ENCODE peak calls at places on chromosomes 6 and 20, in seven cellular contexts. V, X, H, T, P, R and Q are unnamed samples.

GRCh38 chr6:53979468-53980067 is 131.7 kb upstream of the MLIP start:
- DNase-seq in P (peak; percentile 2), H (peak; percentile 11), V (peak; percentile 79), T (peak; percentile 58), X (peak; percentile 41), R (no peak), Q (peak; percentile 42)

GRCh38 chr6:112180095-112180820 is 74.1 kb downstream of the LAMA4 start:
- DNase-seq in R (peak; percentile 76), T (peak; percentile 85), X (peak; percentile 86), V (peak; percentile 86), H (peak; percentile 38), P (peak; percentile 83), Q (peak; percentile 95)

GRCh38 chr6:16770701-16771569 is 9.7 kb upstream of the ATXN1 start:
- DNase-seq in V (peak; percentile 90), T (peak; percentile 90), H (peak; percentile 66), X (peak; percentile 74), P (peak; percentile 16), R (peak; percentile 76), Q (peak; percentile 70)

GRCh38 chr6:97009781-97010492 is 85.4 kb downstream of the KLHL32 start:
- DNase-seq in V (no peak), X (no peak), H (no peak), R (no peak), P (no peak), T (peak; percentile 86), Q (peak; percentile 98)

GRCh38 chr20:64238851-64239387 is 16.6 kb upstream of the PCMTD2 start:
- DNase-seq in T (no peak), H (no peak), X (no peak), V (no peak), R (no peak), P (no peak), Q (no peak)

GRCh38 chr20:20073851-20074252 is 21.5 kb downstream of the CFAP61 start:
- DNase-seq in R (no peak), X (no peak), P (peak; percentile 86), H (no peak), T (peak; percentile 70), V (no peak), Q (peak; percentile 48)

GRCh38 chr20:57130160-57130772 is 136.2 kb downstream of the BMP7 start:
- DNase-seq in X (no peak), P (no peak), V (no peak), H (no peak), T (no peak), R (no peak), Q (no peak)

GRCh38 chr6:138656278-138656803 is 117.2 kb upstream of the CCDC28A start:
- DNase-seq in H (no peak), V (no peak), R (no peak), P (no peak), T (no peak), X (no peak), Q (no peak)

GRCh38 chr20:47352332-47353223 is 3.9 kb downstream of the ZMYND8 start:
- DNase-seq in H (no peak), P (no peak), T (no peak), R (peak; percentile 51), V (peak; percentile 58), X (no peak), Q (peak; percentile 81)

GRCh38 chr6:166156942-166157341 is 10.7 kb downstream of the TBXT start:
- DNase-seq in X (no peak), R (no peak), V (no peak), H (peak; percentile 23), T (peak; percentile 37), P (no peak), Q (peak; percentile 51)

GRCh38 chr20:20083796-20084195 is 31.5 kb downstream of the CFAP61 start:
- DNase-seq in H (peak; percentile 29), P (peak; percentile 65), T (peak; percentile 80), X (peak; percentile 6), V (peak; percentile 75), R (no peak), Q (peak; percentile 72)

GRCh38 chr6:30912746-30913520 is 1.1 kb upstream of the VARS2 start:
- DNase-seq in H (no peak), T (no peak), V (no peak), P (no peak), X (no peak), R (no peak), Q (no peak)

GRCh38 chr6:138691595-138692057 is 81.9 kb upstream of the CCDC28A start:
- DNase-seq in V (no peak), H (peak; percentile 13), T (peak; percentile 65), P (peak; percentile 34), X (peak; percentile 56), R (no peak), Q (no peak)

GRCh38 chr20:14521436-14521835 is 184.0 kb upstream of the FLRT3 start:
- DNase-seq in T (no peak), X (no peak), R (no peak), V (no peak), H (no peak), P (no peak), Q (no peak)

GRCh38 chr6:146592451-146592850 is 6.3 kb upstream of the ADGB start:
- DNase-seq in R (no peak), X (no peak), V (no peak), H (no peak), P (no peak), T (no peak), Q (no peak)

GRCh38 chr6:122913558-122913957 is 82.5 kb upstream of the CLVS2 start:
- DNase-seq in X (no peak), H (no peak), V (no peak), R (no peak), T (no peak), P (no peak), Q (no peak)

GRCh38 chr6:77466055-77467028 is 3.1 kb upstream of the HTR1B start:
- DNase-seq in T (peak; percentile 61), V (peak; percentile 79), X (peak; percentile 68), P (no peak), H (peak; percentile 15), R (no peak), Q (peak; percentile 42)

GRCh38 chr20:20085812-20086211 is 33.5 kb downstream of the CFAP61 start:
- DNase-seq in X (no peak), T (peak; percentile 38), H (no peak), P (no peak), V (no peak), R (peak; percentile 30), Q (no peak)

GRCh38 chr6:170344631-170345576 is 38.3 kb downstream of the FAM120B start:
- DNase-seq in X (peak; percentile 54), V (no peak), P (peak; percentile 20), H (peak; percentile 53), R (peak; percentile 58), T (peak; percentile 94), Q (no peak)

GRCh38 chr20:37265152-37265551 is 3.5 kb upstream of the GHRH start:
- DNase-seq in X (no peak), T (no peak), V (no peak), R (no peak), P (no peak), H (no peak), Q (no peak)

GRCh38 chr6:11094411-11094851 is 797 bp downstream of the SMIM13 start:
- DNase-seq in V (peak; percentile 76), R (peak; percentile 43), X (peak; percentile 19), T (peak; percentile 67), H (peak; percentile 21), P (peak; percentile 11), Q (peak; percentile 51)

GRCh38 chr6:127022297-127022696 is 96.2 kb upstream of the RSPO3 start:
- DNase-seq in X (no peak), P (peak; percentile 1), T (peak; percentile 22), H (no peak), R (no peak), V (no peak), Q (peak; percentile 18)

GRCh38 chr6:147508871-147509608 is 550 bp downstream of the SAMD5 start:
- DNase-seq in R (no peak), V (no peak), X (no peak), T (no peak), H (peak; percentile 5), P (no peak), Q (no peak)

GRCh38 chr20:40571625-40572024 is 117.4 kb downstream of the MAFB start:
- DNase-seq in T (no peak), P (no peak), R (no peak), X (no peak), V (no peak), H (no peak), Q (peak; percentile 82)

GRCh38 chr20:50450961-50451752 is 59.0 kb upstream of the PTPN1 start:
- DNase-seq in V (no peak), R (no peak), H (no peak), X (no peak), T (no peak), P (no peak), Q (no peak)

GRCh38 chr6:69980624-69981023 is 114.3 kb downstream of the COL19A1 start:
- DNase-seq in H (no peak), P (no peak), X (no peak), R (no peak), V (no peak), T (no peak), Q (no peak)

GRCh38 chr6:6006428-6007310 is at the start of gene NRN1:
- DNase-seq in T (peak; percentile 74), H (no peak), R (peak; percentile 29), X (no peak), V (peak; percentile 39), P (peak; percentile 12), Q (no peak)

GRCh38 chr6:118558811-118559217 is 10.7 kb downstream of the PLN start:
- DNase-seq in P (no peak), V (no peak), X (no peak), R (no peak), T (no peak), H (no peak), Q (no peak)

GRCh38 chr6:71332012-71332411 is 43.4 kb downstream of the OGFRL1 start:
- DNase-seq in V (no peak), T (no peak), X (no peak), P (no peak), H (no peak), R (no peak), Q (no peak)

GRCh38 chr6:99822741-99823512 is 171.1 kb downstream of the MCHR2 start:
- DNase-seq in V (peak; percentile 68), P (peak; percentile 69), H (peak; percentile 22), R (peak; percentile 7), T (peak; percentile 79), X (peak; percentile 85), Q (peak; percentile 82)

GRCh38 chr20:24158271-24158670 is 169.7 kb upstream of the GGTLC1 start:
- DNase-seq in H (no peak), R (no peak), T (no peak), X (no peak), V (no peak), P (peak; percentile 8), Q (no peak)

GRCh38 chr20:17626217-17627007 is 55.6 kb downstream of the RRBP1 start:
- DNase-seq in X (no peak), R (no peak), T (no peak), P (no peak), V (no peak), H (no peak), Q (no peak)

GRCh38 chr6:18463429-18463828 is 76.3 kb downstream of the RNF144B start:
- DNase-seq in H (no peak), T (no peak), V (no peak), P (no peak), X (no peak), R (no peak), Q (no peak)

GRCh38 chr20:39676857-39677351 is 714.8 kb downstream of the DHX35 start:
- DNase-seq in H (no peak), R (no peak), V (peak; percentile 65), T (peak; percentile 80), X (no peak), P (peak; percentile 52), Q (peak; percentile 70)

GRCh38 chr6:22231616-22232015 is 65.2 kb downstream of the PRL start:
- DNase-seq in H (no peak), T (no peak), X (no peak), V (no peak), R (no peak), P (no peak), Q (no peak)

GRCh38 chr6:147390909-147391536 is 117.5 kb upstream of the SAMD5 start:
- DNase-seq in P (no peak), V (no peak), T (peak; percentile 49), R (no peak), H (peak; percentile 2), X (peak; percentile 13), Q (peak; percentile 53)

GRCh38 chr6:18262812-18263560 is 1.3 kb downstream of the DEK start:
- DNase-seq in R (no peak), P (peak; percentile 26), T (peak; percentile 37), X (no peak), V (peak; percentile 82), H (no peak), Q (peak; percentile 14)

GRCh38 chr20:21517566-21518277 is 3.9 kb upstream of the NKX2-2 start:
- DNase-seq in R (no peak), P (no peak), V (no peak), X (no peak), T (no peak), H (no peak), Q (no peak)